ENCODE peak calls at places on chromosomes 5 and 9, in nine cellular contexts. C, N, F, X, M, H, G, L and J are unnamed samples.

GRCh38 chr9:92947268-92948031 is at the start of gene FGD3:
- DNase-seq in F (peak), M (no peak), H (no peak), L (no peak), C (peak), N (peak), G (peak), X (no peak), J (no peak)

GRCh38 chr9:75152416-75152815 is 64.1 kb downstream of the OSTF1 start:
- DNase-seq in N (no peak), X (no peak), L (peak), C (peak), F (no peak), M (peak), G (no peak), H (no peak), J (peak)

GRCh38 chr9:137240321-137240840 is 706 bp upstream of the TUBB4B start:
- DNase-seq in X (peak), N (peak), C (peak), L (no peak), M (no peak), G (peak), F (peak), H (no peak), J (no peak)

GRCh38 chr5:54785729-54786548 is 199.5 kb downstream of the ESM1 start:
- DNase-seq in N (peak), X (no peak), G (no peak), L (no peak), F (peak), H (no peak), C (no peak), M (no peak), J (no peak)

GRCh38 chr5:2747372-2748179 is 3.9 kb downstream of the IRX2 start:
- DNase-seq in G (no peak), N (no peak), M (no peak), X (no peak), C (no peak), L (no peak), F (no peak), H (no peak), J (no peak)

GRCh38 chr5:90119531-90119940 is 290.0 kb downstream of the CETN3 start:
- DNase-seq in X (no peak), M (no peak), G (no peak), L (no peak), F (no peak), H (no peak), C (no peak), N (no peak), J (no peak)

GRCh38 chr5:81021486-81021885 is 61.3 kb downstream of the RASGRF2 start:
- DNase-seq in M (no peak), G (no peak), H (no peak), X (no peak), N (no peak), F (peak), L (no peak), C (no peak), J (no peak)

GRCh38 chr5:120464627-120465280 is 654 bp downstream of the PRR16 start:
- DNase-seq in C (no peak), N (peak), F (peak), X (no peak), H (no peak), L (no peak), G (no peak), M (no peak), J (no peak)

GRCh38 chr9:124480621-124480981 is 26.6 kb downstream of the NR5A1 start:
- DNase-seq in X (peak), C (no peak), F (peak), N (peak), H (no peak), M (no peak), G (no peak), L (no peak), J (no peak)

GRCh38 chr5:107254214-107254901 is 416.4 kb downstream of the EFNA5 start:
- DNase-seq in L (no peak), M (no peak), N (no peak), C (no peak), F (no peak), H (no peak), G (no peak), X (no peak), J (no peak)

GRCh38 chr9:137278061-137278912 is 761 bp downstream of the TOR4A start:
- DNase-seq in L (no peak), C (no peak), X (peak), F (peak), N (no peak), M (no peak), H (no peak), G (no peak), J (no peak)

GRCh38 chr5:6604946-6605345 is 27.9 kb downstream of the NSUN2 start:
- DNase-seq in C (no peak), M (no peak), L (no peak), X (no peak), N (no peak), H (no peak), F (no peak), G (no peak), J (no peak)

GRCh38 chr9:83066771-83067170 is 3.8 kb upstream of the RASEF start:
- DNase-seq in G (no peak), H (no peak), M (no peak), X (no peak), F (peak), N (peak), C (no peak), L (no peak), J (no peak)

GRCh38 chr5:147391781-147392180 is 118.1 kb downstream of the DPYSL3 start:
- DNase-seq in X (peak), L (no peak), M (no peak), H (no peak), G (no peak), N (peak), F (peak), C (no peak), J (no peak)

GRCh38 chr5:11383506-11384095 is 520.6 kb downstream of the CTNND2 start:
- DNase-seq in N (no peak), M (no peak), H (no peak), C (no peak), X (no peak), F (no peak), L (no peak), G (no peak), J (no peak)

GRCh38 chr9:129176786-129177442 is 1.1 kb downstream of the IER5L start:
- DNase-seq in G (no peak), M (peak), N (no peak), H (no peak), F (peak), L (peak), X (peak), C (peak), J (no peak)

GRCh38 chr5:150120617-150121447 is 34.5 kb upstream of the CSF1R start:
- DNase-seq in F (no peak), X (no peak), G (no peak), N (no peak), C (no peak), M (no peak), H (no peak), L (no peak), J (no peak)

GRCh38 chr9:87193925-87194380 is 246.6 kb upstream of the GAS1 start:
- DNase-seq in H (no peak), G (no peak), X (no peak), C (no peak), L (no peak), F (peak), N (peak), M (no peak), J (no peak)

GRCh38 chr9:115006660-115007059 is 76.3 kb upstream of the TNFSF8 start:
- DNase-seq in M (no peak), L (no peak), F (peak), X (no peak), G (no peak), C (no peak), N (peak), H (no peak), J (no peak)

GRCh38 chr5:98569288-98569687 is 204.2 kb upstream of the RGMB start:
- DNase-seq in X (no peak), H (no peak), L (no peak), N (no peak), M (no peak), G (no peak), C (no peak), F (no peak), J (no peak)

GRCh38 chr5:54362434-54362833 is 52.1 kb upstream of the ARL15 start:
- DNase-seq in F (no peak), H (no peak), C (no peak), N (peak), G (no peak), L (no peak), M (no peak), X (no peak), J (no peak)

GRCh38 chr9:117491491-117491890 is 76.6 kb upstream of the ASTN2 start:
- DNase-seq in F (no peak), C (no peak), X (no peak), H (no peak), M (no peak), L (no peak), G (no peak), N (no peak), J (no peak)

GRCh38 chr5:166088389-166089039 is 2202.9 kb upstream of the WWC1 start:
- DNase-seq in G (no peak), L (no peak), N (no peak), F (no peak), M (no peak), H (peak), C (no peak), X (no peak), J (no peak)

GRCh38 chr5:159175547-159175946 is 33.8 kb downstream of the RNF145 start:
- DNase-seq in F (peak), L (no peak), H (no peak), X (no peak), C (peak), G (no peak), M (no peak), N (no peak), J (no peak)

GRCh38 chr5:144467795-144468194 is 297.1 kb downstream of the KCTD16 start:
- DNase-seq in M (no peak), L (no peak), X (no peak), C (no peak), N (peak), G (peak), H (peak), F (peak), J (no peak)

GRCh38 chr9:114431003-114431402 is 43.2 kb upstream of the AKNA start:
- DNase-seq in C (no peak), N (no peak), H (no peak), X (no peak), F (no peak), M (no peak), G (no peak), L (no peak), J (no peak)

GRCh38 chr9:135198889-135199288 is 111.4 kb downstream of the OLFM1 start:
- DNase-seq in L (no peak), H (peak), C (no peak), G (no peak), M (no peak), X (no peak), F (no peak), N (no peak), J (no peak)

GRCh38 chr9:99823392-99824377 is 2.0 kb downstream of the NR4A3 start:
- DNase-seq in M (peak), X (peak), F (peak), G (no peak), H (no peak), N (peak), L (peak), C (peak), J (no peak)

GRCh38 chr5:8633259-8633658 is 764.3 kb downstream of the MTRR start:
- DNase-seq in M (no peak), N (no peak), X (no peak), C (no peak), L (no peak), H (no peak), F (no peak), G (no peak), J (no peak)

GRCh38 chr9:98117984-98118639 is 910 bp downstream of the TRIM14 start:
- DNase-seq in G (no peak), L (peak), C (peak), M (peak), N (no peak), X (peak), H (no peak), F (no peak), J (peak)

GRCh38 chr5:10556893-10557746 is 6.8 kb upstream of the ANKRD33B start:
- DNase-seq in G (no peak), C (no peak), X (no peak), F (no peak), N (no peak), L (no peak), H (no peak), M (no peak), J (no peak)

GRCh38 chr5:6556802-6557102 is 76.1 kb downstream of the NSUN2 start:
- DNase-seq in X (no peak), F (no peak), N (no peak), C (no peak), G (no peak), M (no peak), H (no peak), L (no peak), J (no peak)

GRCh38 chr5:134732819-134733218 is 5.5 kb upstream of the CAMLG start:
- DNase-seq in H (no peak), F (no peak), N (no peak), L (no peak), G (no peak), C (no peak), X (no peak), M (no peak), J (no peak)

GRCh38 chr9:122827759-122828090 is 663 bp downstream of the PDCL start:
- DNase-seq in H (no peak), F (peak), C (no peak), X (peak), M (no peak), G (no peak), L (no peak), N (peak), J (no peak)

GRCh38 chr5:67765697-67766096 is 449.9 kb upstream of the PIK3R1 start:
- DNase-seq in C (no peak), G (no peak), L (no peak), F (no peak), N (no peak), X (no peak), H (no peak), M (no peak), J (no peak)

GRCh38 chr9:131475956-131476776 is 26.6 kb upstream of the POMT1 start:
- DNase-seq in G (no peak), X (no peak), N (peak), M (no peak), F (no peak), L (no peak), C (no peak), H (no peak), J (no peak)

GRCh38 chr9:2559212-2560152 is 62.1 kb upstream of the VLDLR start:
- DNase-seq in H (no peak), M (no peak), G (no peak), C (no peak), F (peak), X (no peak), N (peak), L (no peak), J (no peak)

GRCh38 chr9:4979224-4979623 is 5.8 kb upstream of the JAK2 start:
- DNase-seq in G (no peak), L (no peak), C (no peak), F (no peak), H (no peak), X (no peak), M (no peak), N (no peak), J (no peak)

GRCh38 chr9:82805027-82805426 is 257.9 kb downstream of the RASEF start:
- DNase-seq in C (no peak), N (no peak), L (no peak), X (no peak), F (no peak), H (no peak), G (no peak), M (no peak), J (no peak)

GRCh38 chr5:16412556-16412955 is 53.0 kb downstream of the ZNF622 start:
- DNase-seq in F (no peak), N (no peak), M (no peak), G (no peak), C (no peak), X (no peak), H (no peak), L (no peak), J (no peak)